ENCODE peak calls at places on chromosomes 16 and 17, in nine cellular contexts. F is NAMALWA; Z is RCC 7860; O is ovary; K is stimulated activated CD8-positive, alpha-beta memory T cell treated with anti-CD3 and anti-CD28 coated beads, Interleukin-12 subunit alpha, Interleukin-12 subunit beta, amount 100 ng/mL, for 4 hours; Y is stimulated activated CD4-positive, alpha-beta T cell treated with anti-CD3 and anti-CD28 coated beads, Interleukin-1b, Interleukin-23, amount 100 ng/mL, for 48 hours; T is lung microvascular endothelial cell; A is effector CD4-positive, alpha-beta T cell; Q is spleen. E is an unnamed sample.
A peak's percentile ranks its signal among the peaks of the same experiment; 100 is the strongest.

GRCh38 chr17:75516619-75517276 is 420 bp downstream of the TSEN54 start:
- DNase-seq in Y (peak; percentile 26), T (peak; percentile 37), K (no peak), A (no peak), Z (no peak), Q (peak; percentile 91), O (peak; percentile 68), F (peak; percentile 59), E (peak; percentile 65)

GRCh38 chr16:88764913-88765349 is 20.1 kb downstream of the PIEZO1 start:
- DNase-seq in T (peak; percentile 60), A (no peak), F (no peak), Z (peak; percentile 80), K (no peak), O (no peak), Q (no peak), Y (no peak), E (no peak)

GRCh38 chr17:29589524-29590260 is at the start of gene GIT1:
- DNase-seq in Z (peak; percentile 65), Q (peak; percentile 97), F (peak; percentile 87), O (peak; percentile 88), Y (peak; percentile 83), T (peak; percentile 92), K (peak; percentile 82), A (peak; percentile 77), E (peak; percentile 93)

GRCh38 chr16:75065149-75065807 is 51.3 kb downstream of the LDHD start:
- DNase-seq in T (no peak), Q (peak; percentile 79), Z (no peak), F (no peak), O (no peak), A (no peak), K (peak; percentile 6), Y (peak; percentile 35), E (no peak)

GRCh38 chr17:39701012-39701783 is 1.3 kb downstream of the ERBB2 start:
- DNase-seq in T (no peak), K (no peak), O (no peak), Y (no peak), Q (no peak), Z (no peak), A (no peak), F (no peak), E (no peak)

GRCh38 chr16:3732171-3732570 is 14.8 kb upstream of the TRAP1 start:
- DNase-seq in O (no peak), F (no peak), Z (no peak), T (no peak), K (no peak), A (no peak), Q (peak; percentile 24), Y (no peak), E (peak; percentile 45)

GRCh38 chr17:70810609-70811008 is 641.3 kb downstream of the KCNJ2 start:
- DNase-seq in A (no peak), Y (no peak), O (no peak), Z (no peak), Q (no peak), F (no peak), T (no peak), K (no peak), E (no peak)

GRCh38 chr16:48681520-48681919 is 71.5 kb upstream of the N4BP1 start:
- DNase-seq in K (no peak), Q (no peak), A (no peak), F (peak; percentile 60), Z (no peak), O (no peak), T (no peak), Y (no peak), E (no peak)

GRCh38 chr16:3645108-3645503 is 9.4 kb upstream of the DNASE1 start:
- DNase-seq in F (no peak), Q (no peak), O (no peak), A (no peak), Y (no peak), T (no peak), Z (no peak), K (no peak), E (no peak)

GRCh38 chr17:50613007-50613406 is 21.7 kb upstream of the ABCC3 start:
- DNase-seq in K (no peak), Q (no peak), F (no peak), O (no peak), T (no peak), Y (no peak), Z (no peak), A (no peak), E (no peak)

GRCh38 chr16:86668136-86668535 is 89.8 kb downstream of the FOXL1 start:
- DNase-seq in Z (no peak), F (no peak), O (no peak), Q (no peak), Y (no peak), T (peak; percentile 73), K (no peak), A (no peak), E (no peak)

GRCh38 chr16:58733671-58734458 is at the start of gene GOT2:
- DNase-seq in K (peak; percentile 70), A (peak; percentile 62), T (peak; percentile 95), Y (peak; percentile 84), Q (peak; percentile 97), Z (peak; percentile 77), O (peak; percentile 86), F (peak; percentile 91), E (peak; percentile 92)

GRCh38 chr17:5580367-5580766 is 3.9 kb downstream of the NLRP1 start:
- DNase-seq in Z (no peak), K (no peak), F (no peak), O (no peak), T (peak; percentile 23), A (no peak), Q (no peak), Y (no peak), E (no peak)

GRCh38 chr16:82639666-82640336 is 13.0 kb downstream of the CDH13 start:
- DNase-seq in Q (no peak), Y (peak; percentile 50), O (peak; percentile 16), T (peak; percentile 83), K (no peak), F (peak; percentile 58), A (peak; percentile 27), Z (peak; percentile 48), E (no peak)

GRCh38 chr17:57075785-57076184 is 9.3 kb upstream of the AKAP1 start:
- DNase-seq in O (no peak), T (no peak), Z (no peak), Q (no peak), F (no peak), Y (no peak), K (no peak), A (no peak), E (no peak)

GRCh38 chr17:27506348-27507218 is 50.3 kb downstream of the KSR1 start:
- DNase-seq in Z (no peak), A (no peak), Y (no peak), O (no peak), Q (no peak), K (no peak), T (peak; percentile 15), F (peak; percentile 44), E (no peak)

GRCh38 chr17:19390951-19391350 is 4.0 kb upstream of the MFAP4 start:
- DNase-seq in Z (no peak), O (no peak), Y (no peak), T (no peak), Q (no peak), F (no peak), K (no peak), A (no peak), E (no peak)

GRCh38 chr17:80599546-80600305 is 55.1 kb downstream of the RPTOR start:
- DNase-seq in F (no peak), O (no peak), K (no peak), T (peak; percentile 44), Z (no peak), Y (no peak), Q (no peak), A (no peak), E (no peak)

GRCh38 chr17:6473128-6473767 is 29.0 kb downstream of the PIMREG start:
- DNase-seq in Y (peak; percentile 60), T (peak; percentile 82), Z (peak; percentile 62), Q (peak; percentile 91), O (peak; percentile 88), K (peak; percentile 35), A (peak; percentile 59), F (peak; percentile 44), E (peak; percentile 81)

GRCh38 chr16:23374721-23375120 is 72.6 kb downstream of the SCNN1B start:
- DNase-seq in Z (no peak), T (no peak), K (no peak), A (no peak), Q (peak; percentile 57), Y (no peak), F (no peak), O (no peak), E (no peak)

GRCh38 chr17:1972429-1973160 is 52.5 kb downstream of the RTN4RL1 start:
- DNase-seq in Y (peak; percentile 6), F (no peak), K (no peak), Z (no peak), Q (no peak), A (no peak), O (no peak), T (peak; percentile 43), E (no peak)

GRCh38 chr17:47884905-47885735 is 10.9 kb upstream of the SP2 start:
- DNase-seq in Y (no peak), K (no peak), T (no peak), F (no peak), Q (no peak), O (no peak), A (no peak), Z (no peak), E (peak; percentile 67)

GRCh38 chr16:70159355-70160348 is 13.9 kb upstream of the CLEC18C start:
- DNase-seq in A (no peak), O (no peak), Y (no peak), K (no peak), F (peak; percentile 10), T (no peak), Z (no peak), Q (peak; percentile 44), E (peak; percentile 23)

GRCh38 chr17:43020789-43021738 is 1.1 kb downstream of the VAT1 start:
- DNase-seq in T (peak; percentile 72), A (peak; percentile 24), O (peak; percentile 85), K (no peak), Q (peak; percentile 88), Z (peak; percentile 55), Y (no peak), F (peak; percentile 52), E (peak; percentile 89)

GRCh38 chr16:84724619-84725307 is 25.0 kb downstream of the USP10 start:
- DNase-seq in T (no peak), Y (no peak), O (no peak), K (no peak), F (peak; percentile 59), Q (no peak), Z (no peak), A (no peak), E (no peak)

GRCh38 chr16:6446370-6446769 is 886.3 kb upstream of the RBFOX1 start:
- DNase-seq in A (no peak), K (no peak), Q (no peak), F (peak; percentile 5), Y (no peak), Z (no peak), O (no peak), T (no peak), E (no peak)

GRCh38 chr17:52024296-52024870 is 134.1 kb downstream of the CA10 start:
- DNase-seq in Z (no peak), A (no peak), Q (no peak), Y (no peak), T (no peak), F (no peak), O (peak; percentile 40), K (no peak), E (no peak)

GRCh38 chr17:27363322-27363721 is 69.4 kb downstream of the WSB1 start:
- DNase-seq in O (no peak), F (no peak), A (no peak), Z (no peak), T (no peak), K (no peak), Q (no peak), Y (no peak), E (peak; percentile 19)

GRCh38 chr17:15444805-15445204 is 22.6 kb downstream of the CDRT4 start:
- DNase-seq in Y (no peak), F (no peak), K (no peak), A (no peak), Z (no peak), T (peak; percentile 80), O (no peak), Q (no peak), E (no peak)

GRCh38 chr16:22816475-22816874 is 2.5 kb downstream of the HS3ST2 start:
- DNase-seq in O (no peak), Z (peak; percentile 81), F (no peak), Y (no peak), A (no peak), Q (no peak), T (no peak), K (no peak), E (peak; percentile 75)

GRCh38 chr17:39740357-39741111 is 2.8 kb downstream of the GRB7 start:
- DNase-seq in Q (peak; percentile 60), Z (peak; percentile 47), K (no peak), A (no peak), Y (no peak), T (peak; percentile 52), O (no peak), F (no peak), E (peak; percentile 71)

E was measured in aorta.